ENCODE peak calls at places on chromosome 22, in five cellular contexts. Z, A, P, U and B are unnamed samples.

GRCh38 chr22:24289781-24290181 is 19.1 kb downstream of the SPECC1L start:
- DNase-seq in U (no peak), A (no peak), Z (no peak), P (no peak), B (no peak)

GRCh38 chr22:38350444-38351359 is 33.5 kb upstream of the CSNK1E start:
- DNase-seq in Z (no peak), P (no peak), U (no peak), A (no peak), B (no peak)

GRCh38 chr22:39292002-39292401 is 27.4 kb downstream of the RPL3 start:
- DNase-seq in Z (no peak), U (no peak), A (no peak), P (peak; percentile 39), B (no peak)

GRCh38 chr22:38315801-38316339 is 1.4 kb downstream of the CSNK1E start:
- DNase-seq in U (no peak), Z (no peak), P (no peak), A (peak; percentile 24), B (no peak)

GRCh38 chr22:21948824-21949568 is 3.7 kb downstream of the PPM1F start:
- DNase-seq in U (no peak), P (no peak), Z (no peak), A (no peak), B (no peak)

GRCh38 chr22:23603266-23603665 is 23.2 kb upstream of the IGLL1 start:
- DNase-seq in Z (no peak), P (no peak), U (no peak), A (no peak), B (no peak)

GRCh38 chr22:24523873-24524272 is 28.7 kb downstream of the UPB1 start:
- DNase-seq in Z (no peak), P (no peak), A (no peak), U (no peak), B (no peak)

GRCh38 chr22:22948651-22949611 is 61.3 kb downstream of the IGLL5 start:
- DNase-seq in U (no peak), P (no peak), Z (no peak), A (no peak), B (no peak)

GRCh38 chr22:38843201-38843715 is 570 bp downstream of the NPTXR start:
- DNase-seq in A (peak; percentile 25), Z (no peak), U (no peak), P (peak; percentile 55), B (no peak)

GRCh38 chr22:39520874-39521857 is 804 bp downstream of the ATF4 start:
- DNase-seq in Z (no peak), U (no peak), P (peak; percentile 29), A (peak; percentile 72), B (no peak)

GRCh38 chr22:28810839-28811491 is 10.6 kb upstream of the XBP1 start:
- DNase-seq in A (peak; percentile 90), Z (no peak), U (no peak), P (no peak), B (no peak)

GRCh38 chr22:47164514-47165337 is 402.3 kb downstream of the TBC1D22A start:
- DNase-seq in U (no peak), P (no peak), Z (no peak), A (no peak), B (no peak)

GRCh38 chr22:44822479-44822878 is 70.1 kb downstream of the ARHGAP8 start:
- DNase-seq in P (no peak), U (no peak), Z (no peak), A (no peak), B (no peak)

GRCh38 chr22:26330971-26331625 is 98.0 kb upstream of the ASPHD2 start:
- DNase-seq in U (peak; percentile 51), P (peak; percentile 62), Z (peak; percentile 63), A (peak; percentile 45), B (no peak)

GRCh38 chr22:37221424-37222336 is 9.4 kb upstream of the SSTR3 start:
- DNase-seq in A (no peak), P (no peak), Z (no peak), U (no peak), B (no peak)

GRCh38 chr22:47484960-47485571 is 722.6 kb downstream of the TBC1D22A start:
- DNase-seq in U (no peak), A (no peak), Z (no peak), P (no peak), B (no peak)

GRCh38 chr22:31841029-31841827 is 87.4 kb downstream of the DEPDC5 start:
- DNase-seq in P (no peak), A (no peak), Z (no peak), U (no peak), B (no peak)

GRCh38 chr22:26581026-26581425 is 8.9 kb downstream of the TPST2 start:
- DNase-seq in A (no peak), U (no peak), P (no peak), Z (no peak), B (no peak)

GRCh38 chr22:36454916-36455570 is 26.4 kb downstream of the TXN2 start:
- DNase-seq in A (peak; percentile 94), U (no peak), Z (peak; percentile 80), P (peak; percentile 88), B (no peak)

GRCh38 chr22:37609240-37610152 is 862 bp downstream of the GGA1 start:
- DNase-seq in A (no peak), U (no peak), Z (no peak), P (peak; percentile 19), B (no peak)

GRCh38 chr22:44975444-44976262 is 34.2 kb downstream of the PHF21B start:
- DNase-seq in P (peak; percentile 85), U (peak; percentile 8), A (peak; percentile 82), Z (peak; percentile 71), B (peak; percentile 4)

GRCh38 chr22:38481162-38481870 is 13.4 kb downstream of the KDELR3 start:
- DNase-seq in U (no peak), P (no peak), A (no peak), Z (no peak), B (no peak)

GRCh38 chr22:37529652-37530345 is 10.6 kb upstream of the CARD10 start:
- DNase-seq in Z (no peak), A (peak; percentile 21), U (no peak), P (peak; percentile 56), B (no peak)

DNA sequence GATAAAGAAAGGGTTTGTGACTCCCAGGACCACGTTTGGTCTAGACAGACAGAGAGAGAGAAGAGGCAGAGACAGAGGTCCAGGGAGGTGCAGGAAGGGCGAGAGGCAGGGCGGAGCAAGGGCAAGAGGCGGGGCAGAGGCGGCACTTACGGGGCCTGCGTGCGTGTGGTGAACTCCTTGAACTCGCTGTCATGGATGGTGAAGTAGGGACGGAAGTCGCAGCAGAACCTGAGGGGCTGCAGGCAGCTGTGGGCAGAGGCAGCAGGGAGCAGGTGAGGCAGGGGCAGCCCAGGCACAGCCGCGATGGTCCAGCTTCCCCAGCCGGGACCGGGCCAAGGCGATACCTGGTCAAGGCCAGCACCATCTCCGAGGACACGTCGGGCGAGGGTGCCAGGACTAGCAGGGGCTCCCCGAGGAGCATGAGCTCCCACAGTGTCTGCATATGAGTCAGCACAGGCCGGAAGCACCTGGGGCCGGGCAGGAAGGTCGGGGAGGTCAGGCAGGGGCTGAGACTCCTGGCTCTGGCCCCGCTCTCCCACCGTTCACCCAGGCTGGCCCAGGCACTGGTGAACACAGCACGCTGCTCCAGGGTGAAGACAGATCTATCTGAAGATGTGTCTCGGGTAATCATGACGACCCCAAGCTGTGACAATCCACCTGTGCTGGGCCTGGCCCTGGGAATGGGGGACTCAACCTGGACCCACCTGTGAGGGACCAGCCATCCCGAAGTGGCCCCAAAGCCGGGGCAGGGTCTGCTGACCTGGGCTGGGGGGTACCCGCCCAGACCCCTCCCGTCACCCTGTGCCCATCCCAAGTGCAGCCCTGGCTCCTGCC is 7.2 kb upstream of the PLXNB2 start:
- DNase-seq in P (no peak), U (no peak), Z (no peak), A (peak; percentile 82), B (no peak)
- H3K4me3 ChIP-seq in P (no peak overlapping the region), U (no peak overlapping the region), Z (no peak overlapping the region), A (peak overlapping the region; percentile 27), B (no peak overlapping the region)

DNA sequence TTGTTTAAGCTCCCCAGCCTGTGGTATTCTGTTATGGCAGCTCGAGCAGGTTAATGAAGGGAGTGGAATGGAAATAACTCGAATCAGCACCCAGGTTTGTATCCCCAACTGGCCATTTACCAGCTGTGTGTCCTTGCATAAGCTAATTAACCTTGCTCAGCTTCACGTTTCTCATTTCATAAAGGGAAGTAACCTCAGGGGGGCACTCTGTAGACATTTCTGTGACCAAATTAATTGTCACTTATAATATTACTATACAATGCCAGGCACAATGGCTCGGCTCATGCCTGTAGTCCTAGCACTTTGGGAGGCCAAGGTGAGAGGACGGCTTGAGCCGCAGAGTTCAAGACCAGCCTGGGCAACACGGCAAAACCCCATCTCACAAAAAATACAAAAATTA is 13.8 kb downstream of the ADA2 start:
- DNase-seq in P (no peak), U (no peak), Z (no peak), A (peak; percentile 14), B (no peak)
- TF ChIP-seq CTCF in P (no peak), U (no peak), Z (peak; percentile 15), A (no peak), B (no peak)

DNA sequence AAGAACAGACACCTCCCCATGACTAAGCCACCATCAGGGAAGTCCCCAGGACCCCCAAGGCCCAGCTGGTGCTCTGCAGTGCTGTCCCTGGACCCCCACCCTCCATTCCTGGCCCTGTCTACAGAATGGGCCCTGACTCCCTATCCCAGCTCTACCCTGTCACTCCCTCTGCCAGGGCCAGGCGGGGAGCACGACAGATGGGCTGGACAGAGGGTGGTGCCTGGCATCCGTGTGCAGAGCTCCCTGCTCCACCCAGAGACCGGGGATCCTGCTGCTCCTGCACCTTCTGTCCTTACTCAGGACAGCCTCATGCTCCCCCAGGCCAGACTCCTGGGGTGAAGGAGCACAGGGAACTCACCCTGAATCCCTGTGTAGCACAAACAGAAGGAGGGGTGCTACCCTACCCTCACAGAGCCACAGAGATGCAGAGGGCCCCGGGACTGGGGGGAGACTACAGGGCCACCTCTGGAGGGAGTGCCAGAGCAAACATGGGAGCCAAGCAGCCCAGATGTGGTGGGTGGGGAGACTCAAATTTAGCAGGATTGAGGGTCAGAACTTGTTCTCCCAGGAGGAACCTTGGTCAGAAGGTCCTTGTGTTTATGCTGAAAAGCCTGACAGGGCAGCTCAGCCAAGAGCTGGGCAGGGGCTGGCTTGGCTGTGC is 2.0 kb downstream of the ARVCF start:
- DNase-seq in U (no peak), A (no peak), Z (no peak), P (no peak), B (no peak)
- H3K27me3 ChIP-seq in U (no peaks in the 10 kb centered on the region), A (peaks cover 6% of the 10 kb centered on the region), Z (no peaks in the 10 kb centered on the region), P (no peaks in the 10 kb centered on the region), B (peaks cover 6% of the 10 kb centered on the region)

DNA sequence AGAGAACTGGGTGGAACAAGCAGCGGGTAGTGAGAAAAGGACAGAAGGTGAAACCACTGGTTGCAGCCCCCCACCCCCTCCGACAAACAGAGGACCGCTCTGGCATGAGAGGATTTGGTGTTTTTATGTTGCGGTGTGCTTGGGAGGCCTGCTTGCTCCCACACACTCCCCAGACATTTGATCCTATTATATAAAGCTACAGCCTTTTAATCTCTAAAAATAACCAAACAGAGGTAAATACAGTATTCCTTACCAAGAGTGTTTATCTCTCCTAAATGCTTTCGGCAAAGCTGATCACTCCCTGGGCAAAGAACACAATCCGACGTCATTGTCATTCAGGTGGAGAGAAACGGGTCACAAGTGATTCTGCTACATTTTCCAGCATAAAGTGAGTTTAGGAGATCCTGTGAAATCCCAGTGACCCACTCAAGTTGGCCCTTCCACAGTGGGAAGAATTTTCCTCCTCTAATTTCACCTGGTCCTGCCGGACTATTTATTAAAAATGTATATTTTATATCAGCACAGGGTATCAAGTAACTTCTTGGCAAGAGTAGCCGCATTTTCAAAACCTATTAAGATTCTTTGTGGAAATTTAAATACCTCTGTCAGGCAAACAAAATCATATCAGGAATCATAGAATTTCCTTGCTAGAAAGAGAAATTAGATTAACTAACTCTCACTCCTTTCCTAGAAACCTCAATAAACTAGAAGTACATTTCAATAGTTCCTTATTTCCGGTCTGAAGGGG is 9.9 kb downstream of the MN1 start:
- DNase-seq in A (no peak), P (no peak), Z (no peak), U (no peak), B (no peak)
- H3K4me3 ChIP-seq in A (no peak overlapping the region), P (no peak overlapping the region), Z (no peak overlapping the region), U (no peak overlapping the region), B (no peak overlapping the region)

GRCh38 chr22:40654522-40655167 is 18.1 kb upstream of the MRTFA start:
- DNase-seq in A (no peak), P (peak; percentile 27), Z (no peak), U (no peak), B (peak; percentile 70)
- TF ChIP-seq CTCF in A (no peak), P (no peak), Z (no peak), U (no peak), B (peak; percentile 41)